ENCODE peak calls at places on chromosome 13, in five cellular contexts. One of them, this sample, is unnamed.

GRCh38 chr13:114268344-114269280 is 12.8 kb upstream of the UPF3A start:
- DNase-seq in H1: no peak
- DNase-seq in SK-N-SH: no peak
- DNase-seq in K562: no peak
- DNase-seq in HCT116: no peak
- DNase-seq in this sample: no peak

GRCh38 chr13:110271313-110271712 is 35.6 kb downstream of the COL4A1 start:
- DNase-seq in K562: no peak
- DNase-seq in H1: peak; percentile 19
- DNase-seq in SK-N-SH: no peak
- DNase-seq in HCT116: no peak
- DNase-seq in this sample: no peak

GRCh38 chr13:20843177-20843576 is 59.4 kb downstream of the XPO4 start:
- DNase-seq in HCT116: no peak
- DNase-seq in SK-N-SH: no peak
- DNase-seq in H1: no peak
- DNase-seq in K562: no peak
- DNase-seq in this sample: peak; percentile 88

GRCh38 chr13:48954086-48954485 is 21.6 kb upstream of the FNDC3A start:
- DNase-seq in H1: no peak
- DNase-seq in HCT116: no peak
- DNase-seq in K562: no peak
- DNase-seq in SK-N-SH: no peak
- DNase-seq in this sample: no peak

GRCh38 chr13:46871557-46871956 is 25.3 kb downstream of the HTR2A start:
- DNase-seq in H1: no peak
- DNase-seq in HCT116: no peak
- DNase-seq in SK-N-SH: no peak
- DNase-seq in K562: no peak
- DNase-seq in this sample: no peak

GRCh38 chr13:101451641-101452040 is 834 bp upstream of the ITGBL1 start:
- DNase-seq in K562: no peak
- DNase-seq in H1: no peak
- DNase-seq in HCT116: no peak
- DNase-seq in SK-N-SH: no peak
- DNase-seq in this sample: no peak

GRCh38 chr13:63190742-63191141 is 1775.1 kb upstream of the PCDH20 start:
- DNase-seq in HCT116: no peak
- DNase-seq in K562: no peak
- DNase-seq in H1: no peak
- DNase-seq in SK-N-SH: no peak
- DNase-seq in this sample: no peak

GRCh38 chr13:62357887-62358645 is 942.4 kb upstream of the PCDH20 start:
- DNase-seq in H1: no peak
- DNase-seq in K562: no peak
- DNase-seq in HCT116: peak; percentile 74
- DNase-seq in SK-N-SH: no peak
- DNase-seq in this sample: peak; percentile 27

GRCh38 chr13:31167490-31167889 is 5.8 kb upstream of the HSPH1 start:
- DNase-seq in SK-N-SH: no peak
- DNase-seq in K562: no peak
- DNase-seq in H1: no peak
- DNase-seq in HCT116: no peak
- DNase-seq in this sample: no peak

GRCh38 chr13:108226184-108226583 is 8.0 kb downstream of the ABHD13 start:
- DNase-seq in H1: no peak
- DNase-seq in SK-N-SH: peak; percentile 60
- DNase-seq in K562: no peak
- DNase-seq in HCT116: no peak
- DNase-seq in this sample: no peak

GRCh38 chr13:49443327-49443688 is 556 bp downstream of the CAB39L start:
- DNase-seq in SK-N-SH: peak; percentile 42
- DNase-seq in K562: no peak
- DNase-seq in HCT116: no peak
- DNase-seq in H1: no peak
- DNase-seq in this sample: peak; percentile 54

GRCh38 chr13:92838786-92839185 is 387.8 kb upstream of the GPC6 start:
- DNase-seq in HCT116: no peak
- DNase-seq in SK-N-SH: no peak
- DNase-seq in K562: no peak
- DNase-seq in H1: no peak
- DNase-seq in this sample: no peak

GRCh38 chr13:41678842-41679241 is 221.5 kb downstream of the RGCC start:
- DNase-seq in HCT116: no peak
- DNase-seq in K562: no peak
- DNase-seq in SK-N-SH: no peak
- DNase-seq in H1: no peak
- DNase-seq in this sample: no peak

GRCh38 chr13:27481766-27482165 is 31.4 kb upstream of the MTIF3 start:
- DNase-seq in SK-N-SH: peak; percentile 65
- DNase-seq in HCT116: peak; percentile 37
- DNase-seq in K562: peak; percentile 69
- DNase-seq in H1: peak; percentile 95
- DNase-seq in this sample: peak; percentile 28

GRCh38 chr13:65342938-65343337 is 1887.2 kb downstream of the PCDH9 start:
- DNase-seq in HCT116: no peak
- DNase-seq in K562: no peak
- DNase-seq in SK-N-SH: no peak
- DNase-seq in H1: no peak
- DNase-seq in this sample: no peak

GRCh38 chr13:86581711-86582110 is 782.5 kb upstream of the SLITRK6 start:
- DNase-seq in K562: no peak
- DNase-seq in HCT116: no peak
- DNase-seq in SK-N-SH: no peak
- DNase-seq in H1: no peak
- DNase-seq in this sample: no peak

GRCh38 chr13:50081106-50081898 is 66.1 kb downstream of the KCNRG start:
- DNase-seq in H1: peak; percentile 76
- DNase-seq in SK-N-SH: peak; percentile 68
- DNase-seq in HCT116: no peak
- DNase-seq in K562: peak; percentile 45
- DNase-seq in this sample: peak; percentile 53

GRCh38 chr13:79995334-79995733 is 345.6 kb downstream of the SPRY2 start:
- DNase-seq in SK-N-SH: no peak
- DNase-seq in H1: no peak
- DNase-seq in HCT116: no peak
- DNase-seq in K562: no peak
- DNase-seq in this sample: peak; percentile 44

GRCh38 chr13:102197193-102197592 is 204.7 kb downstream of the FGF14 start:
- DNase-seq in HCT116: no peak
- DNase-seq in SK-N-SH: no peak
- DNase-seq in K562: no peak
- DNase-seq in H1: no peak
- DNase-seq in this sample: no peak

GRCh38 chr13:110731072-110731471 is 17.6 kb downstream of the ING1 start:
- DNase-seq in H1: no peak
- DNase-seq in K562: no peak
- DNase-seq in HCT116: no peak
- DNase-seq in SK-N-SH: no peak
- DNase-seq in this sample: no peak

GRCh38 chr13:19810996-19811881 is 28.5 kb upstream of the PSPC1 start:
- DNase-seq in HCT116: no peak
- DNase-seq in K562: no peak
- DNase-seq in H1: no peak
- DNase-seq in SK-N-SH: no peak
- DNase-seq in this sample: no peak

GRCh38 chr13:91313103-91313502 is 34.4 kb upstream of the MIR17HG start:
- DNase-seq in SK-N-SH: peak; percentile 16
- DNase-seq in K562: no peak
- DNase-seq in HCT116: no peak
- DNase-seq in H1: no peak
- DNase-seq in this sample: peak; percentile 51

GRCh38 chr13:90355162-90355751 is 992.2 kb upstream of the MIR17HG start:
- DNase-seq in K562: no peak
- DNase-seq in HCT116: no peak
- DNase-seq in H1: no peak
- DNase-seq in SK-N-SH: no peak
- DNase-seq in this sample: no peak

GRCh38 chr13:44075113-44075512 is 195.4 kb downstream of the LACC1 start:
- DNase-seq in K562: no peak
- DNase-seq in H1: no peak
- DNase-seq in HCT116: no peak
- DNase-seq in SK-N-SH: no peak
- DNase-seq in this sample: no peak

GRCh38 chr13:29905845-29906244 is 55.4 kb upstream of the UBL3 start:
- DNase-seq in H1: no peak
- DNase-seq in HCT116: no peak
- DNase-seq in SK-N-SH: no peak
- DNase-seq in K562: no peak
- DNase-seq in this sample: peak; percentile 3

GRCh38 chr13:41494202-41494601 is 36.9 kb downstream of the RGCC start:
- DNase-seq in SK-N-SH: no peak
- DNase-seq in K562: no peak
- DNase-seq in HCT116: no peak
- DNase-seq in H1: no peak
- DNase-seq in this sample: no peak

DNA sequence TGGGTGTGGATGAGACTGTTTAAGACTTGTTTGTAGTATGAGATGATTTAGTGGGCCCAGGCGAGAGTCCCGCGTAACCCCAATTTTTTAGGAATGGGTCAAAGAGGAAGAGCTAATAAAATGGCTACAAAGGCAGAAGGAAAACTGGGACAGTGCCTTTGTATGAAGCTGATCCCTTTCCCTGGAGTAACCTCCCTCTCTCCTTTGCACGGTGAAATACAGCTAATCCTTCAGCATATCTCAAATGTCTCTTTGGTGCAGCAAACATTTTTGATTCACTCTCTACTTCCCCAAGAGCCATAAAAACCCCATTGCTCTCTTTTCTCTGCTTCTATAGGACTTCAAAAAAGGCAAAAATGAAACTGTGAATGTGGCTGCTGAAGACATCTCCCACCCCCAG is 473.8 kb downstream of the KLF5 start:
- DNase-seq in SK-N-SH: no peak
- DNase-seq in K562: no peak
- DNase-seq in HCT116: no peak
- DNase-seq in H1: no peak
- DNase-seq in this sample: no peak
- TF ChIP-seq MAX in SK-N-SH: no peak
- TF ChIP-seq MAX in K562: no peak
- TF ChIP-seq MAX in HCT116: no peak
- TF ChIP-seq MAX in H1: no peak
- TF ChIP-seq MAX in this sample: no peak

GRCh38 chr13:37701972-37702371 is 103.4 kb upstream of the POSTN start:
- DNase-seq in H1: no peak
- DNase-seq in K562: no peak
- DNase-seq in SK-N-SH: no peak
- DNase-seq in HCT116: no peak
- DNase-seq in this sample: peak; percentile 51
- TF ChIP-seq POLR2AphosphoS5 in H1: no peak
- TF ChIP-seq POLR2AphosphoS5 in K562: no peak
- TF ChIP-seq POLR2AphosphoS5 in SK-N-SH: no peak
- TF ChIP-seq POLR2AphosphoS5 in HCT116: no peak
- TF ChIP-seq POLR2AphosphoS5 in this sample: no peak

GRCh38 chr13:24864579-24864978 is 100.6 kb downstream of the RNF17 start:
- DNase-seq in SK-N-SH: no peak
- DNase-seq in HCT116: no peak
- DNase-seq in H1: no peak
- DNase-seq in K562: no peak
- DNase-seq in this sample: no peak

GRCh38 chr13:24866488-24866887 is 102.5 kb downstream of the RNF17 start:
- DNase-seq in SK-N-SH: no peak
- DNase-seq in H1: no peak
- DNase-seq in K562: no peak
- DNase-seq in HCT116: no peak
- DNase-seq in this sample: no peak

GRCh38 chr13:24861617-24862362 is 97.8 kb downstream of the RNF17 start:
- DNase-seq in HCT116: no peak
- DNase-seq in K562: peak; percentile 12
- DNase-seq in SK-N-SH: no peak
- DNase-seq in H1: no peak
- DNase-seq in this sample: no peak

GRCh38 chr13:24863748-24864540 is 100.0 kb downstream of the RNF17 start:
- DNase-seq in HCT116: no peak
- DNase-seq in SK-N-SH: no peak
- DNase-seq in K562: peak; percentile 16
- DNase-seq in H1: no peak
- DNase-seq in this sample: no peak

DNA sequence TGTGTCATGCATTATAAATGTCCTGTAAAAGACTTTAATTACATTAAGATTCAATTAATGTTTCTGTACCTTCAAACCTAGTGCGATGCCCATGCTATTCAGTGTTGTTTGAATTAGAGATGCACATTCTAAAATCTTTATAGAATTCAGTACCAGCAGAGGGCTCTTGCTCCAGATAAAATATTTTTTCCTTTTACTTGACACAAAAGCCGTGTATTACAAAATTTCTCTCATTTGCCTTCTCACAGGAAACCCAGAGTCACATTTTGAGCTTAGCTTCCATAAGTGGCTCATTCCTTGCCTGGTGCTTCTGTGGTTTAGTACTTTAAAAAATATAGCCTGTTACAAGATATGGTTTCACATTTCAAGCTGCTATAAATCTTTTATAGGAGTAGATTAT is 101.2 kb downstream of the RNF17 start:
- DNase-seq in SK-N-SH: no peak
- DNase-seq in HCT116: no peak
- DNase-seq in K562: no peak
- DNase-seq in H1: no peak
- DNase-seq in this sample: no peak
- TF ChIP-seq MAX in SK-N-SH: no peak
- TF ChIP-seq MAX in HCT116: no peak
- TF ChIP-seq MAX in K562: no peak
- TF ChIP-seq MAX in H1: no peak
- TF ChIP-seq MAX in this sample: no peak

GRCh38 chr13:112733112-112733511 is 43.3 kb downstream of the ATP11A start:
- DNase-seq in SK-N-SH: peak; percentile 66
- DNase-seq in K562: no peak
- DNase-seq in H1: no peak
- DNase-seq in HCT116: no peak
- DNase-seq in this sample: no peak
- TF ChIP-seq POLR2AphosphoS5 in SK-N-SH: no peak
- TF ChIP-seq POLR2AphosphoS5 in K562: no peak
- TF ChIP-seq POLR2AphosphoS5 in H1: no peak
- TF ChIP-seq POLR2AphosphoS5 in HCT116: no peak
- TF ChIP-seq POLR2AphosphoS5 in this sample: no peak

This sample was measured in endothelial cell of umbilical vein.